ENCODE peak calls at places on chromosomes 2 and 18, in eight cellular contexts. E is CD4-positive, CD25-positive, alpha-beta regulatory T cell; K is psoas muscle; I is heart right ventricle; M is fibroblast of villous mesenchyme; X is cardiac fibroblast; C is MM.1S; W is A549. L is an unnamed sample.
A peak's percentile ranks its signal among the peaks of the same experiment; 100 is the strongest.

GRCh38 chr18:24271381-24272331 is 126.0 kb downstream of the OSBPL1A start:
- DNase-seq in K (peak; percentile 88), X (peak; percentile 76), I (peak; percentile 71), C (peak; percentile 89), W (peak; percentile 56), M (peak; percentile 76), E (peak; percentile 17), L (peak; percentile 50)

GRCh38 chr2:105113616-105114275 is 75.9 kb downstream of the MRPS9 start:
- DNase-seq in X (no peak), C (no peak), K (no peak), I (no peak), E (no peak), M (no peak), W (no peak), L (no peak)

GRCh38 chr18:58097127-58097906 is 53.3 kb downstream of the NEDD4L start:
- DNase-seq in X (no peak), M (no peak), I (no peak), W (no peak), C (no peak), E (no peak), K (no peak), L (no peak)

GRCh38 chr2:227154976-227155375 is 9.0 kb downstream of the COL4A4 start:
- DNase-seq in K (no peak), I (peak; percentile 62), W (no peak), E (no peak), X (peak; percentile 88), M (no peak), C (no peak), L (no peak)

GRCh38 chr2:126913329-126913728 is 14.6 kb downstream of the TEX51 start:
- DNase-seq in X (no peak), M (no peak), I (no peak), C (no peak), K (no peak), E (no peak), W (no peak), L (no peak)

GRCh38 chr2:220198911-220199310 is 571.5 kb downstream of the SLC4A3 start:
- DNase-seq in I (no peak), E (no peak), C (no peak), W (peak; percentile 24), M (peak; percentile 76), K (no peak), X (peak; percentile 87), L (no peak)

GRCh38 chr2:47687856-47688255 is 95.1 kb upstream of the MSH6 start:
- DNase-seq in K (no peak), I (no peak), C (no peak), X (no peak), W (no peak), M (no peak), E (no peak), L (no peak)

GRCh38 chr2:241372376-241372992 is 16.4 kb downstream of the FARP2 start:
- DNase-seq in K (no peak), M (no peak), X (no peak), W (no peak), E (no peak), C (no peak), I (no peak), L (no peak)

GRCh38 chr2:19282305-19282704 is 76.1 kb downstream of the OSR1 start:
- DNase-seq in C (no peak), X (no peak), K (no peak), E (no peak), M (no peak), W (no peak), I (no peak), L (no peak)

DNA sequence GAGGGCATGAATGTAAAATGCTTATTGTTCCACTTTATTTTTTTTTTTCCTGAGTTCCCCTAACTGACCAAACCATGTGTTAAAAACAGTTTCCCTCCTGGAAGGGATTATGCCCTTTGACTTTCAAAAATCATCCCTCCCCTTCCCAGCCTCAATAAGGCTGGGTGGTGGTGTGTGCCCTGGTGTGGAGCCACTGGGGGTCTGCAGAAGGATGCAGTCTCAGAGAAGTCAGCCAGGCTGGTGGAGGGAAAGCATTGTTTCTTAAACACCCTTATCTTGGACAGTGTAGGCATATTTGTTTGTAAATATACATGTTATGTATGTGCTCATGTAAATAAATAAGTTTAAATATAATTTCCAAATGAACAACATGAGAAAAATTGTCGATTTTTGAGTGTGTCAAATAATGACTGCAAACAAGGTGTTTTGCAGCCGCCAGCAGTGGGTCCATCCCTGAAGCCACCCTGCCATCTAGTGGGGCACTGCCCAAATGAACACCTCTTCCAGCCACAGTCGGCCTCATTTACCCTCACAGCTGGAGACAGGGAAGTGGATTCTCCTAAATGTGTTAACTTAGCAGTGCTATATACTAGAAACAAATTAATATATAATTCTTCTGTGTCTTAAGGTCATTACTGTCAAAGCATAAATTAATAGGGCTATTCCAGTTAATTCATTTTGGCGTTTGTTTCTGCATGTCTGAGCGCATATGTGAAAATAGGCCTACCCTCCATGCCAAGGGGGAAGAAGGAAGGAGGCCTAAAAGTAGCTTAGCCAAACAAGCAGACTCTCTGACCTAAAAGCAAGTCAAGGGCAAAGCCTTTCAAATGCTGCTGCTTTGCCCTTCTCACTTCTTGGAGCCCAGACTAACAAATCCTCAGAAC is 209.6 kb upstream of the PIK3C3 start:
- DNase-seq in I (peak; percentile 23), X (peak; percentile 62), K (no peak), C (peak; percentile 49), E (peak; percentile 7), M (peak; percentile 41), W (peak; percentile 4), L (no peak)
- H3K4me3 ChIP-seq in I (no peak overlapping the region), X (no peak overlapping the region), K (no peak overlapping the region), C (no peak overlapping the region), E (no peak overlapping the region), M (no peak overlapping the region), W (no peak overlapping the region), L (no peak overlapping the region)

GRCh38 chr2:28751956-28752607 is 452 bp downstream of the PPP1CB start:
- DNase-seq in K (peak; percentile 68), W (no peak), E (no peak), M (no peak), C (peak; percentile 22), X (no peak), I (peak; percentile 25), L (peak; percentile 13)

GRCh38 chr2:28753043-28753683 is 1.5 kb downstream of the PPP1CB start:
- DNase-seq in X (peak; percentile 87), W (peak; percentile 69), C (peak; percentile 61), I (peak; percentile 66), K (peak; percentile 73), M (peak; percentile 85), E (peak; percentile 59), L (no peak)

GRCh38 chr2:28754321-28754720 is 2.7 kb downstream of the PPP1CB start:
- DNase-seq in X (peak; percentile 28), I (no peak), E (no peak), C (no peak), M (peak; percentile 50), W (no peak), K (no peak), L (no peak)

GRCh38 chr2:28752608-28752984 is 966 bp downstream of the PPP1CB start:
- DNase-seq in W (no peak), I (no peak), C (peak; percentile 9), X (no peak), E (peak; percentile 45), M (no peak), K (no peak), L (no peak)

DNA sequence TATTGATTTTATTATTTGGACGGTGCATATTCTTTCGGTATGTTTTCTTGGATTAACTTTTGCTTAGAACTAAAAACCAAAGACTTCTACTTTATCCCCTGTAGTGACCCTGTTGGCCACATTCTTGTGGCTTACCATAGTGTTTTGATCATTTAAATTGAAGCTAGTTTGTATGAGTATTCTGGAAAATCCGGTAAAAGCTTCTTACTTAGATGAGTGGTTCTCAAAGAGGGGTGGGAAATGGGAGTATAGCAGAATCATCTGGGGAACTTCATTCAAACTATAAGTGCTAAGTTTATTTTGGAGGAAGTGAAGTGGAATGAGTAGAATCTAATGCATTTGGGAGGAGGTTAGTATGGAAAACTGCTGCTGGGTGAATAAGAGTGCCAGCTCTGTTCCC is 3.8 kb downstream of the PPP1CB start:
- DNase-seq in C (no peak), W (no peak), X (peak; percentile 28), E (no peak), M (no peak), I (no peak), K (no peak), L (no peak)
- H3K4me3 ChIP-seq in C (no peak overlapping the region), W (no peak overlapping the region), X (no peak overlapping the region), E (peak overlapping the region; percentile 100), M (peak overlapping the region; percentile 99), I (peak overlapping the region; percentile 95), K (peak overlapping the region; percentile 78), L (no peak overlapping the region)

GRCh38 chr2:45567974-45568789 is 42.9 kb downstream of the SRBD1 start:
- DNase-seq in M (peak; percentile 95), X (peak; percentile 59), E (peak; percentile 89), K (no peak), C (peak; percentile 90), I (no peak), W (no peak), L (no peak)
- H3K4me3 ChIP-seq in M (peak overlapping the region; percentile 21), X (peak overlapping the region; percentile 8), E (peak overlapping the region; percentile 98), K (peak overlapping the region; percentile 31), C (peak overlapping the region; percentile 55), I (peak overlapping the region; percentile 3), W (no peak overlapping the region), L (no peak overlapping the region)

GRCh38 chr2:224947566-224947965 is 94.7 kb downstream of the DOCK10 start:
- DNase-seq in C (no peak), X (no peak), E (peak; percentile 45), K (no peak), I (no peak), M (no peak), W (no peak), L (no peak)

GRCh38 chr2:224948005-224948404 is 94.3 kb downstream of the DOCK10 start:
- DNase-seq in W (no peak), I (no peak), K (no peak), E (no peak), M (no peak), X (no peak), C (no peak), L (no peak)

GRCh38 chr2:224945134-224945533 is 97.1 kb downstream of the DOCK10 start:
- DNase-seq in E (no peak), C (no peak), W (no peak), K (no peak), I (no peak), M (no peak), X (peak; percentile 39), L (no peak)

GRCh38 chr2:224948859-224949258 is 93.4 kb downstream of the DOCK10 start:
- DNase-seq in I (no peak), W (no peak), C (no peak), K (no peak), E (no peak), X (peak; percentile 75), M (peak; percentile 12), L (no peak)

GRCh38 chr2:224946911-224947310 is 95.4 kb downstream of the DOCK10 start:
- DNase-seq in M (peak; percentile 35), E (peak; percentile 87), X (peak; percentile 93), W (no peak), C (peak; percentile 77), K (no peak), I (no peak), L (no peak)
- H3K4me3 ChIP-seq in M (no peak overlapping the region), E (peak overlapping the region; percentile 99), X (peak overlapping the region; percentile 33), W (no peak overlapping the region), C (peak overlapping the region; percentile 13), K (peak overlapping the region; percentile 31), I (no peak overlapping the region), L (no peak overlapping the region)

DNA sequence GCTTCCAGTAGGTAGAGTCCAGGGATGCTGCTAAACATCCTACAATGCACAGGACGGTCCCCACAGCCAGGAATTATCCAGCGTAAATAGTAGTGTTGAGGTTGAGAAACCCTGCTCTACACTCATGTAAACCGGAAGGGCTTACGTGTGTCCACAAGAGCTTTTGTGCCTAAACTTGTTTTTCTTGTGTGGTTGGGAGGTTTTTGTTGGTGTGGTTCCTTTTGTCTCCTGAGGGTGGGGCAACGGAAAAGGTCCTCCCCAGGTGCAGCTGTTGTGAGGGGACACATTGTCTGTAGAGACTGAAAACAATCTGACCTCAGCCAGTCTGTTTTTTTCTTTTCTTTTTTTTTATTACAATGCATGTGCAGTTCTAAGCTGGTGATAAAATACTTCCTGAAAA is 72.7 kb upstream of the MGAT5 start:
- DNase-seq in C (peak; percentile 97), I (no peak), W (no peak), K (no peak), M (no peak), X (no peak), E (peak; percentile 84), L (no peak)
- H3K4me3 ChIP-seq in C (peak overlapping the region; percentile 41), I (no peak overlapping the region), W (no peak overlapping the region), K (no peak overlapping the region), M (no peak overlapping the region), X (no peak overlapping the region), E (peak overlapping the region; percentile 49), L (no peak overlapping the region)